ENCODE peak calls at places on chromosome 9, in five cellular contexts. F is GM12878, T is NT2/D1, E is HepG2, C is H1. Q is an unnamed sample.

GRCh38 chr9:26955222-26955903 is 849 bp upstream of the IFT74 start:
- DNase-seq in C (no peak), T (no peak), F (no peak), E (no peak), Q (no peak)

GRCh38 chr9:98253563-98253962 is 1.9 kb downstream of the TBC1D2 start:
- DNase-seq in E (no peak), T (no peak), F (no peak), C (no peak), Q (no peak)

GRCh38 chr9:75855509-75855908 is 35.0 kb upstream of the PCSK5 start:
- DNase-seq in T (peak), C (no peak), E (peak), F (no peak), Q (peak)

GRCh38 chr9:109108318-109108717 is 11.4 kb downstream of the TMEM245 start:
- DNase-seq in F (no peak), T (no peak), E (no peak), C (no peak), Q (no peak)

GRCh38 chr9:36276840-36277239 is 18.6 kb upstream of the GNE start:
- DNase-seq in C (no peak), F (no peak), T (no peak), E (peak), Q (peak)

GRCh38 chr9:76594764-76595410 is 135.9 kb downstream of the GCNT1 start:
- DNase-seq in T (no peak), C (peak), F (no peak), E (no peak), Q (no peak)

GRCh38 chr9:137383453-137384115 is 39.4 kb downstream of the EXD3 start:
- DNase-seq in C (no peak), F (no peak), T (no peak), E (no peak), Q (no peak)

GRCh38 chr9:13387668-13388124 is 108.2 kb upstream of the MPDZ start:
- DNase-seq in T (no peak), F (no peak), E (no peak), C (no peak), Q (no peak)

GRCh38 chr9:96493757-96494156 is 43.8 kb downstream of the HABP4 start:
- DNase-seq in E (no peak), F (no peak), T (no peak), C (no peak), Q (no peak)

GRCh38 chr9:92807031-92807756 is 42.6 kb upstream of the BICD2 start:
- DNase-seq in E (no peak), C (no peak), T (no peak), F (no peak), Q (no peak)

GRCh38 chr9:94554439-94555331 is at the start of gene PCAT7:
- DNase-seq in C (peak), E (peak), F (peak), T (peak), Q (peak)

GRCh38 chr9:93673271-93673843 is 97.0 kb downstream of the PHF2 start:
- DNase-seq in E (no peak), C (no peak), T (no peak), F (no peak), Q (no peak)

GRCh38 chr9:98657897-98658296 is 50.8 kb downstream of the GABBR2 start:
- DNase-seq in E (no peak), T (no peak), F (no peak), C (no peak), Q (no peak)

GRCh38 chr9:6686396-6686795 is 40.9 kb upstream of the GLDC start:
- DNase-seq in C (no peak), E (peak), F (no peak), T (no peak), Q (no peak)

GRCh38 chr9:74760031-74760700 is 127.6 kb downstream of the TRPM6 start:
- DNase-seq in T (no peak), C (no peak), F (no peak), E (peak), Q (no peak)
- TF ChIP-seq SUZ12 in T (no peak), C (no peak), F (no peak), E (no peak), Q (no peak)

GRCh38 chr9:85246566-85246965 is 495.2 kb downstream of the AGTPBP1 start:
- DNase-seq in T (no peak), E (no peak), F (no peak), C (no peak), Q (no peak)
- TF ChIP-seq SUZ12 in T (no peak), E (no peak), F (no peak), C (no peak), Q (no peak)

DNA sequence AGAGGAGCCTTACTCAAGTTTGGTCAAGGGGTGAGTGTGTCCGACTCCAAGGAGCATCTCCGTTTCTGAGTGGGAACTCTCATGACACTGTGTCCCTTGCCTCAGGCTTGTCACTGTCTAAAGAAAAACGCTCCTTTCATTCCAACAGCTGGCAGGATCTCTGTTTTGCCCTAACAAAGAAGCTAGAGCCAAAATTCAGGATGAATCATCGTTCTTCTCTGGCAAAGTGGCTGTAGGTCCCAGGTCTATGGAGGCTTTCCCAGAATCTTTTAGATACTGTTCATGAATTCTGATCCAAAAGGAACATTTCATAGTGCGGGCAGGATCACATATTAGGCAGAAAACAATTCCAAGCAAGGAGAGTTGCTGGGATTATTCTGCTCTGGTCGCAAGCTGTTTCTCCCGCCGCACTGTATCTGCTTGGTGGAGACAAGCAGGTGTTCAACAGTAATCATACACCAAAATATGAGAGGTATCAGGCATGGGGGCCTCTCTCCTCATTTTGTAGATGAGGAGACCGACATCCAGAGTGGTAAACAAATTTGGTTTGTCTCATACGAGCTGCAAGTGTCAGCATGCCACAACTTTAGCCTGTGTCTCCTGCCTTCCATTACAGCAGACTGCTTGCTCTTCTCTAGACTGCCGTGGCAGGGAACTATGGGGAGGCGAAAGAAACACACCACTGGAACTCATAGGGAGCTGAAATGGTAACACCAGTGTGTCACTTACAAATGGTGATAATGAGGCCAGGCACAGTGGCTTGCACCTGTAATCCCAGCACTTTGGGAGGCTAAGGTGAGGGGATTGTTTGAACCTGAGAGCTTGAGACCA is 72.6 kb downstream of the ENTREP1 start:
- DNase-seq in F (no peak), T (no peak), E (no peak), C (no peak), Q (no peak)
- TF ChIP-seq SUZ12 in F (no peak), T (no peak), E (no peak), C (no peak), Q (no peak)

DNA sequence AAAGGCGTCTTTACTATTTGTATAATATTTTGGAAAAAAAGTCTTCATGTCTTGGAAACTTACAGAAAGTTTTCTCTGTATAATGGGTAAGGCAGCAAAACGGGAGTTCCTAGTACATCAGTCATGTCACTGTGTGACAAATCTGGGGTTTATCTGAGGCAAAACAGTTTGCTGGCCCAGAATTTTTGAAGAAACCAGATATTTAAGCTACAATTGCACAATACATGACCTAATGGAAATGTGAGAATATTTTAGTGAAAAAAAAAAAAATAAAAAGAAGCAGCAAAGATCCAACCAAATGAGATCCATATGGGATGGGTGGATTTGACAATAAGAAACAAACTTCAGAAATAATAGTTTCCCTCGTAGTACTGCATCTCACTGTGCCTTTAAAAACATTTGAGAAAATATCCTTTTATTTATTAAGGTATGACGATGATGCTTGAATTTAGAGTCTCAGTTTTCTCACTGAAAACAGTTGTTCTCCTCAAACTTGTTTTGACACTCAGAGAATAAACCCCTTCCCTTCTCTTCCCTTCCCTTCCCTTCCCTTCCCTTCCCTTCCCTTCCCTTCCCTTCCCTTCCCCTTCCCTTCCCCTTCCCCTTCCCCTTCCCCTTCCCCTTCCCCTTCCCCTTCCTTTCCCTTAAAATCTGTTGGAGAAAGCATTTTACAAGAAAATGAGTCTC is 180.5 kb upstream of the TUT7 start:
- DNase-seq in C (no peak), E (no peak), T (no peak), F (no peak), Q (no peak)
- TF ChIP-seq SUZ12 in C (no peak), E (no peak), T (no peak), F (no peak), Q (no peak)

GRCh38 chr9:134189167-134189474 is 24.8 kb upstream of the RNU6ATAC start:
- DNase-seq in E (no peak), C (no peak), T (no peak), F (no peak), Q (no peak)
- TF ChIP-seq SUZ12 in E (no peak), C (no peak), T (no peak), F (no peak), Q (no peak)

DNA sequence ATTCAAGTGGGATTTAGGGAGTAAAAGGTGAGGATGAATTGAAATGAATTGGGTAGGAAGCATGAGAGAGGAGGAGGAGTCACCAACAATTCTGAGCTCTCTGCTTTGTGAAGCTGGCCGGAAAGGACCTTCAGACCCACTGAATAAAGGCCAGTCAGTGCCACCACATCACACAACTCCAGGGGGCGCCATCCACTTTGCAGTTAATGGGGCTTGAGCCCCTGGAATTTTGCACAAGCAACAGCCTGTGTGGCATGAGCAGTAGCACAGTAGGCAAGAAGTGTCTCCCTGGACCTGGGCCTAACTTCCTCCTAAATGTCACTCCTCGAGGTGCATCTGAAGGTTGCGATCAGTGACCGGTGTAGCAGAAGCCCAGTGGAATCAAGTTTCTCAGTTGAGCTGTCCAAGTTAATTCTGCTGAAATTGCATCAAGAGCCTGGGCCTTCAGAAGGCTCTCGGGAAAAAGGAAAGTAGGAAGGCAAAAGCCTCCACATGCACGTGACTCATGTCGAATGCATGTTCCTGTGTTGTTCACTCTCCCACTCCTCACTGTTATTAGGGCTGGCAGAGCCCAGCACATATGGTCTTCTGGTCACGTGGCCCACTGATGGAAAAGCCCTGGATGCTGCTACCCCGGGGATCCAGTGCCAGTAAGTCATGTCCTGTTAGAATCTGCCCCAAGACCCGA is 27.8 kb upstream of the GLIS3 start:
- DNase-seq in E (no peak), T (peak), C (no peak), F (no peak), Q (no peak)
- TF ChIP-seq SUZ12 in E (no peak), T (no peak), C (no peak), F (no peak), Q (no peak)

DNA sequence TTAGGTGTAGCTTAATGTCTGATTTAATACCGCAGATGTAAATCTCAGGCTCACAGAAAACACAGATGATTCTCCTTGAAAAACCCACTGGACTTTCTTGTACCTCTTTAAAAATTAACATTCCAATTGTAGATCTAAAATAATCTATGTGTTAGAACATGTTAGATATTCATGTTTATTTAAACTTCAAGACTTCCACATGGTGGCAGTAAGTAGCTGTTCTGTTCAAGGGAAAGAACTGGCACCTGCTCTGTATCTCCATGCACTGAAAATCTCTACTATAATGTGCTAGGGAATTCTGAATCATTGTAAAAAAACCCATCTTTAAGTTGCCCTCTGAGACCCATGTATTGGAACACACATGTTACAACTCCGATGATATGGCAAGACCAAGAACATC is 366.9 kb downstream of the DMRTA1 start:
- DNase-seq in T (peak), E (peak), F (no peak), C (no peak), Q (no peak)
- TF ChIP-seq SUZ12 in T (no peak), E (no peak), F (no peak), C (no peak), Q (no peak)

GRCh38 chr9:89046832-89047231 is 55.6 kb downstream of the S1PR3 start:
- DNase-seq in C (no peak), F (no peak), T (no peak), E (no peak), Q (no peak)
- TF ChIP-seq SUZ12 in C (no peak), F (no peak), T (no peak), E (no peak), Q (no peak)

GRCh38 chr9:14661421-14662059 is 31.7 kb downstream of the ZDHHC21 start:
- DNase-seq in E (peak), C (no peak), F (no peak), T (no peak), Q (peak)
- TF ChIP-seq SUZ12 in E (no peak), C (no peak), F (no peak), T (no peak), Q (no peak)

DNA sequence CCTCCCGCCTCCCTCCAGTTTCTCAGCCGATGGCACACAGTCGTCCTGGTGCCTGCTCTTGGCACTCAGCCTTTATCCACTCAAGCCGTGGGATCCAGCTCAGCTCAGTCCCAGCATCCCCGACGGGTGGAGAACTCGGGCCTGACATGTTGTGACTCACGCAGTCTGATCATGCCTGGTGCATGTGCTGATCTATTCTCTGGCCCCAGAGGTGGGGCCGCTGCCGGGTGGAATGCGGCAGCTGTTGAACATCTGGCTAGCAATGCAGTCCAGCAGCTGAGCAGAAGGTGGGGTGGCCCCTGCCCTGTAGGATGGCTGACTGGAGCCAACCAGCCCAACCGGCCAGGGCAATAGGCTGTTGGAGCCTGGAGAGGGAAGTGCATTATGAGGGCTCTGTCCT is 1.7 kb upstream of the AIF1L start:
- DNase-seq in E (no peak), T (no peak), F (no peak), C (no peak), Q (no peak)
- TF ChIP-seq SUZ12 in E (no peak), T (no peak), F (no peak), C (no peak), Q (no peak)